ENCODE peak calls at places on chromosomes 16 and 17, in seven cellular contexts. V is HCT116, W is H1, B is K562, O is SK-N-SH, N is HepG2, L is GM12878. S is an unnamed sample.

GRCh38 chr17:57675988-57676387 is 69.1 kb downstream of the CCDC182 start:
- DNase-seq in V (no peak), W (peak), B (no peak), O (no peak), N (no peak), L (no peak), S (no peak)

GRCh38 chr16:81834868-81835267 is 55.8 kb downstream of the PLCG2 start:
- DNase-seq in V (no peak), W (no peak), B (no peak), O (no peak), N (no peak), L (no peak), S (no peak)

GRCh38 chr17:76382305-76382802 is 2.1 kb upstream of the SPHK1 start:
- DNase-seq in V (no peak), W (peak), B (peak), O (peak), N (peak), L (no peak), S (no peak)

GRCh38 chr16:24070851-24071250 is 185.3 kb upstream of the CACNG3 start:
- DNase-seq in V (peak), W (peak), B (peak), O (peak), N (peak), L (peak), S (peak)

GRCh38 chr17:8846768-8847211 is 20.7 kb downstream of the PIK3R6 start:
- DNase-seq in V (peak), W (no peak), B (peak), O (peak), N (peak), L (no peak), S (peak)

GRCh38 chr16:27405546-27406451 is 3.8 kb downstream of the IL21R start:
- DNase-seq in V (no peak), W (no peak), B (no peak), O (no peak), N (no peak), L (no peak), S (no peak)

GRCh38 chr16:69618307-69618706 is 52.5 kb downstream of the NFAT5 start:
- DNase-seq in V (no peak), W (no peak), B (no peak), O (no peak), N (no peak), L (no peak), S (no peak)

GRCh38 chr17:2689411-2690164 is 22.0 kb downstream of the CLUH start:
- DNase-seq in V (no peak), W (peak), B (peak), O (peak), N (no peak), L (no peak), S (no peak)

GRCh38 chr16:17278988-17279387 is 191.8 kb downstream of the XYLT1 start:
- DNase-seq in V (no peak), W (no peak), B (no peak), O (no peak), N (no peak), L (no peak), S (no peak)

GRCh38 chr17:40550608-40551007 is 14.7 kb downstream of the CCR7 start:
- DNase-seq in V (no peak), W (no peak), B (no peak), O (no peak), N (no peak), L (no peak), S (no peak)

GRCh38 chr17:40552806-40553693 is 12.2 kb downstream of the CCR7 start:
- DNase-seq in V (no peak), W (no peak), B (no peak), O (no peak), N (no peak), L (no peak), S (no peak)

GRCh38 chr17:40553694-40554534 is 11.4 kb downstream of the CCR7 start:
- DNase-seq in V (no peak), W (no peak), B (peak), O (no peak), N (peak), L (no peak), S (no peak)

GRCh38 chr17:40551091-40551873 is 14.0 kb downstream of the CCR7 start:
- DNase-seq in V (no peak), W (no peak), B (no peak), O (no peak), N (peak), L (no peak), S (peak)

GRCh38 chr17:40551874-40552768 is 13.2 kb downstream of the CCR7 start:
- DNase-seq in V (no peak), W (no peak), B (no peak), O (no peak), N (peak), L (no peak), S (no peak)
- TF ChIP-seq JUND in V (no peak), W (no peak), B (no peak), O (no peak), N (peak), L (no peak), S (no peak)

DNA sequence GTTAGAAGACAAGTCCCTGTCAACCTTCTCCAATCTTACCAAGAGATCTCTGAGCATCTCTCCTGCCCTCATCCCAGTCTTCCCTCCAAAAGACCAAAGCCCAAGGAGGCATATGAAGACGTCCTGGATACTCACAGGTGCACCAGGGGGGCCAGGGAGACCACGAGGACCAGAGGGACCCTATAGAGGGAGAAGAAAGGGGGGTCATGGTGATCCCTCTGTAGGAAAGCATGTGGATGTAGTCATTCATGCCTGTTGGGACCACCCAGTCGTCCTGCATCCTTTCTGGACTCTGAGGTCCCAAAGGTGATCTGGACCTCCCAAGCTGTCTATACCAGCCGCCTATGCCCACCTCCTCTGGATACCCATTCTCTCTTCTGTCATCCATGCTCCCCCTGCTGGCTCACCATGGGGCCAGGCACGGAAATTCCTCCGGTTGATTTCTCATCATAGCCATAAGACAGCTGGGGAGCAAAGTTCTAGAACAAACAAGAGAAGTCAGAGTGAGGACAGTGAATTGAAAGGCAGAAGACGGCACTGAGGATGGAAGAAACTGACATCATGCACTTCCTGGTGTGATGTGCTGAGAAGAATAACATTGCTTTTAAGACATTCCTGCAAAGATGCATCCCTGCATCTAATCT is 3.3 kb downstream of the COL1A1 start:
- DNase-seq in V (peak), W (no peak), B (peak), O (peak), N (peak), L (no peak), S (peak)
- TF ChIP-seq JUND in V (no peak), W (no peak), B (no peak), O (no peak), N (no peak), L (no peak), S (no peak)

GRCh38 chr16:48158296-48158695 is 2.5 kb upstream of the ABCC12 start:
- DNase-seq in V (peak), W (no peak), B (no peak), O (no peak), N (peak), L (peak), S (no peak)
- TF ChIP-seq JUND in V (peak), W (no peak), B (peak), O (peak), N (no peak), L (no peak), S (no peak)

DNA sequence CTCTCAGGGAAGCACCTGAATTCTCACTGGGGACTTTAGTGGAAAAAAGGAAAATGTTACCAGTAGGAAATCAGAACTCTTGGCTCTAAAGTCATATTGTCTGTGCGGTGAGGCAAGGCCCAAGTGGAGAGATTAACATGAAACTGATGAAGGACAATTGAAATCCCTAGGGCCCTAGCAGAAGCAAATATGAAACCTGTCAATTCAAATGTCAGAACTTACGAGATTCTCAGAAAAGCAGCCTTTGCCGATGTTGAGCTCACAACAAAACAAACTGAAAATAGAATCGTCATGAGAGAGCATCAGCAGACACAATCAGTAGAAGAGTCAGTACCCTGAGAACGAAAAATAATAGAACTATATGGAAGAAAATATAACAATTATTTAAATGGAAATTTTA is 108.8 kb downstream of the ELAC2 start:
- DNase-seq in V (no peak), W (no peak), B (no peak), O (no peak), N (no peak), L (peak), S (no peak)
- TF ChIP-seq JUND in V (no peak), W (no peak), B (no peak), O (no peak), N (no peak), L (no peak), S (no peak)

GRCh38 chr16:67940436-67941089 is 3.4 kb downstream of the LCAT start:
- DNase-seq in V (no peak), W (no peak), B (no peak), O (no peak), N (no peak), L (no peak), S (no peak)

GRCh38 chr16:67943256-67943618 is 683 bp downstream of the LCAT start:
- DNase-seq in V (no peak), W (no peak), B (no peak), O (no peak), N (peak), L (no peak), S (no peak)

GRCh38 chr16:67941469-67942199 is 2.3 kb downstream of the LCAT start:
- DNase-seq in V (no peak), W (no peak), B (no peak), O (no peak), N (no peak), L (no peak), S (no peak)

GRCh38 chr16:67942510-67943255 is 1.2 kb downstream of the LCAT start:
- DNase-seq in V (no peak), W (no peak), B (no peak), O (no peak), N (peak), L (no peak), S (no peak)

GRCh38 chr16:67942200-67942509 is 1.8 kb downstream of the LCAT start:
- DNase-seq in V (no peak), W (peak), B (peak), O (peak), N (peak), L (no peak), S (peak)
- TF ChIP-seq JUND in V (no peak), W (no peak), B (no peak), O (no peak), N (no peak), L (no peak), S (no peak)

DNA sequence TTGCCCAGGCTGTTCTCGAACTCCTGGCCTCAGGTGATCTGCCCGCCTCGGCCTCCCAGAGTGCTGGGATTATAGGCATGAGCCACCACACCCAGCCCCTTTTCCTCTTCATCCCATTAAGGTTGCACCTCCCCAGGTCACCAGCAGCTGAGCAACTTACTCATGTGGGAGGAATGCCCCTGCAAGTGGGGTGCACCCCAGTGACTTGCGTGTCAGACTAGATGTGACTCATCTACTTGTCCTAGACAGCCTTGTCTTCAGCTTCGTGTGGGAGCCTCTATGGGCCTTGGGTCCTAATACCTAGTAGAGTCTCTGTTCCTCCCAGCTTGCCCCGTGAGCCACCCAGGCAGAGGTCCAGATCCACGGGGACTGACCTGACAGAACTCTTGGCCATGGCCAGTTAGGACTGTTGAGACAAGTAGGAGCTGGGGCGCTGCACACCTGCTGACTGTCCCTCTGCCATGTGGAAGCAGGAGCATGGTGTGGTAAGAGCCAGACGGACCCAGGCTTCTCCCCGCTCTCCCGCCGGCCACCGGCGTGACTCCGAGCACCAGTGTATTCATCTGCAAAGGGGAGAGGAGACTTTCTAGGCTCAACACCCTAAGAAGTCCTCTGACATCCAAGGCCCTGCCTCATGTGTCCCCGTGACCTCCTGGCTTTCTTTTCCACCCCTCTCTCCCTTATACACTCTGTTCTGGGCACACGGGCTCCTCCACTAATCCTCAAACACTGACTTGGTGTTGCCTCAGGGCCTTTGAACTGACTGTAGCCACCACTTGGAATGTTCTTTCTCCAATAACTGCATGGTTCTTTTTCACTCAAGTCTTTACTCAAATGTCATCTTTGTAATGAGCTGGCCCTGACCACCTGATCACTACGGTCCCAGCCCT is 11.6 kb upstream of the CBX4 start:
- DNase-seq in V (peak), W (no peak), B (peak), O (no peak), N (no peak), L (no peak), S (no peak)
- TF ChIP-seq JUND in V (peak), W (no peak), B (no peak), O (no peak), N (no peak), L (no peak), S (no peak)

GRCh38 chr17:60093694-60094093 is 15.0 kb upstream of the HEATR6 start:
- DNase-seq in V (no peak), W (no peak), B (no peak), O (no peak), N (no peak), L (no peak), S (no peak)
- TF ChIP-seq JUND in V (no peak), W (no peak), B (no peak), O (no peak), N (no peak), L (no peak), S (no peak)

S was measured in T47D.